ENCODE peak calls at places on chromosomes 4 and X, in seven cellular contexts. One of them, this sample, is unnamed.
A peak's percentile ranks its signal among the peaks of the same experiment; 100 is the strongest.

GRCh38 chrX:86845101-86845500 is 672.5 kb upstream of the KLHL4 start:
- DNase-seq in Daoy: no peak
- DNase-seq in posterior vena cava: no peak
- DNase-seq in NCI-H146: no peak
- DNase-seq in neural crest cell: no peak
- DNase-seq in GM20000: no peak
- DNase-seq in GM23248: no peak
- DNase-seq in this sample: no peak

GRCh38 chr4:114636192-114636935 is 37.8 kb downstream of the UGT8 start:
- DNase-seq in neural crest cell: no peak
- DNase-seq in NCI-H146: no peak
- DNase-seq in GM20000: no peak
- DNase-seq in Daoy: no peak
- DNase-seq in GM23248: no peak
- DNase-seq in posterior vena cava: no peak
- DNase-seq in this sample: no peak

GRCh38 chr4:2813446-2814405 is 20.8 kb downstream of the SH3BP2 start:
- DNase-seq in GM20000: no peak
- DNase-seq in neural crest cell: no peak
- DNase-seq in GM23248: no peak
- DNase-seq in NCI-H146: no peak
- DNase-seq in posterior vena cava: no peak
- DNase-seq in Daoy: no peak
- DNase-seq in this sample: no peak

GRCh38 chrX:112645774-112646173 is 34.0 kb downstream of the LHFPL1 start:
- DNase-seq in GM20000: peak; percentile 2
- DNase-seq in NCI-H146: no peak
- DNase-seq in GM23248: no peak
- DNase-seq in Daoy: no peak
- DNase-seq in neural crest cell: no peak
- DNase-seq in posterior vena cava: no peak
- DNase-seq in this sample: no peak

GRCh38 chrX:151723156-151723760 is 7.4 kb downstream of the FATE1 start:
- DNase-seq in GM23248: no peak
- DNase-seq in posterior vena cava: peak; percentile 71
- DNase-seq in Daoy: no peak
- DNase-seq in NCI-H146: no peak
- DNase-seq in GM20000: no peak
- DNase-seq in neural crest cell: no peak
- DNase-seq in this sample: no peak

GRCh38 chr4:74540193-74540592 is 95.3 kb downstream of the AREG start:
- DNase-seq in Daoy: peak; percentile 9
- DNase-seq in GM23248: peak; percentile 89
- DNase-seq in posterior vena cava: no peak
- DNase-seq in GM20000: no peak
- DNase-seq in NCI-H146: no peak
- DNase-seq in neural crest cell: no peak
- DNase-seq in this sample: peak; percentile 2

GRCh38 chr4:109952612-109953011 is 39.9 kb downstream of the EGF start:
- DNase-seq in Daoy: no peak
- DNase-seq in neural crest cell: no peak
- DNase-seq in posterior vena cava: no peak
- DNase-seq in GM23248: no peak
- DNase-seq in GM20000: no peak
- DNase-seq in NCI-H146: no peak
- DNase-seq in this sample: no peak

GRCh38 chr4:150164956-150165355 is 86.7 kb downstream of the DCLK2 start:
- DNase-seq in Daoy: no peak
- DNase-seq in posterior vena cava: no peak
- DNase-seq in GM23248: no peak
- DNase-seq in neural crest cell: no peak
- DNase-seq in NCI-H146: no peak
- DNase-seq in GM20000: no peak
- DNase-seq in this sample: no peak

GRCh38 chrX:132718411-132718810 is 229.6 kb upstream of the MBNL3 start:
- DNase-seq in Daoy: no peak
- DNase-seq in GM23248: no peak
- DNase-seq in posterior vena cava: no peak
- DNase-seq in GM20000: no peak
- DNase-seq in neural crest cell: no peak
- DNase-seq in NCI-H146: no peak
- DNase-seq in this sample: no peak

GRCh38 chr4:95190751-95191436 is 357.9 kb downstream of the UNC5C start:
- DNase-seq in NCI-H146: no peak
- DNase-seq in GM23248: no peak
- DNase-seq in Daoy: no peak
- DNase-seq in posterior vena cava: no peak
- DNase-seq in GM20000: no peak
- DNase-seq in neural crest cell: peak; percentile 18
- DNase-seq in this sample: no peak